ENCODE peak calls at places on chromosomes 5 and 9, in five cellular contexts. U, D, N, Z and M are unnamed samples. For H3K4me1 and H3K36me3, the result is how much of the 10 kb centered on the place peaks cover.

GRCh38 chr5:15575566-15576195 is 75.7 kb downstream of the FBXL7 start:
- DNase-seq in D (no peak), U (no peak), Z (no peak), N (no peak), M (no peak)

GRCh38 chr9:108565651-108566378 is 290.0 kb downstream of the ACTL7B start:
- DNase-seq in N (peak), Z (peak), U (peak), D (peak), M (peak)

GRCh38 chr5:14173419-14174234 is 30.5 kb downstream of the TRIO start:
- DNase-seq in D (peak), U (no peak), Z (no peak), N (no peak), M (no peak)

GRCh38 chr9:131585375-131585774 is 40.1 kb downstream of the PRRT1B start:
- DNase-seq in N (no peak), D (no peak), Z (no peak), U (no peak), M (no peak)

GRCh38 chr5:174801798-174802197 is 77.4 kb downstream of the MSX2 start:
- DNase-seq in Z (no peak), U (no peak), D (no peak), N (no peak), M (no peak)

GRCh38 chr5:65769539-65769938 is 47.5 kb downstream of the NLN start:
- DNase-seq in U (no peak), Z (no peak), D (peak), N (peak), M (no peak)

GRCh38 chr9:36485647-36486453 is 85.8 kb upstream of the RNF38 start:
- DNase-seq in U (peak), D (peak), Z (peak), N (no peak), M (peak)

GRCh38 chr5:30871191-30871590 is 322.3 kb upstream of the CDH6 start:
- DNase-seq in U (no peak), N (no peak), D (no peak), Z (no peak), M (no peak)

GRCh38 chr9:94936411-94936810 is 209.9 kb downstream of the AOPEP start:
- DNase-seq in N (no peak), D (no peak), U (no peak), Z (no peak), M (peak)

GRCh38 chr9:121757286-121757595 is 105.8 kb downstream of the DAB2IP start:
- DNase-seq in U (no peak), Z (no peak), N (no peak), D (no peak), M (no peak)

GRCh38 chr9:82035332-82035731 is 46.8 kb downstream of the SPATA31D1 start:
- DNase-seq in Z (no peak), D (no peak), U (no peak), N (no peak), M (no peak)

GRCh38 chr5:142420521-142420920 is 95.7 kb upstream of the SPRY4 start:
- DNase-seq in N (no peak), Z (no peak), U (no peak), D (no peak), M (no peak)

GRCh38 chr5:134209477-134210240 is 16.2 kb downstream of the PPP2CA start:
- DNase-seq in N (no peak), D (no peak), U (no peak), Z (no peak), M (no peak)

GRCh38 chr9:115264333-115264732 is 146.4 kb upstream of the TNC start:
- DNase-seq in N (no peak), D (no peak), U (no peak), Z (no peak), M (no peak)

GRCh38 chr5:138722518-138722917 is 30.7 kb upstream of the CTNNA1 start:
- DNase-seq in U (no peak), N (no peak), Z (no peak), D (no peak), M (no peak)

GRCh38 chr5:37859805-37860204 is 20.0 kb upstream of the GDNF start:
- DNase-seq in U (no peak), Z (no peak), N (no peak), D (no peak), M (no peak)

GRCh38 chr5:139408191-139408590 is 4.3 kb upstream of the SPATA24 start:
- DNase-seq in N (no peak), Z (no peak), U (no peak), D (no peak), M (no peak)

GRCh38 chr9:130453487-130453886 is 8.7 kb downstream of the ASS1 start:
- DNase-seq in U (no peak), Z (no peak), N (no peak), D (peak), M (peak)

GRCh38 chr5:82364497-82364896 is 86.3 kb upstream of the RPS23 start:
- DNase-seq in Z (no peak), U (no peak), N (no peak), D (peak), M (no peak)

GRCh38 chr5:167853421-167853820 is 438.0 kb upstream of the WWC1 start:
- DNase-seq in N (no peak), Z (no peak), U (no peak), D (no peak), M (no peak)

GRCh38 chr5:167710444-167711025 is 580.9 kb upstream of the WWC1 start:
- DNase-seq in N (no peak), Z (no peak), D (no peak), U (no peak), M (no peak)

GRCh38 chr9:113577525-113578261 is 114.2 kb downstream of the RGS3 start:
- DNase-seq in Z (peak), U (no peak), D (peak), N (no peak), M (no peak)

GRCh38 chr5:139181835-139182452 is 16.2 kb downstream of the SIL1 start:
- DNase-seq in U (no peak), D (no peak), N (peak), Z (no peak), M (no peak)

GRCh38 chr5:95664204-95664786 is 17.7 kb downstream of the RFESD start:
- DNase-seq in U (no peak), N (peak), D (peak), Z (peak), M (no peak)

GRCh38 chr5:127887282-127887681 is 184.1 kb downstream of the CCDC192 start:
- DNase-seq in D (peak), U (no peak), Z (no peak), N (no peak), M (no peak)

GRCh38 chr5:181170996-181171395 is 23.6 kb downstream of the OR2V2 start:
- DNase-seq in U (no peak), N (no peak), Z (no peak), D (no peak), M (no peak)

GRCh38 chr9:112241491-112241890 is 66.4 kb upstream of the SUSD1 start:
- DNase-seq in Z (no peak), N (no peak), D (no peak), U (no peak), M (no peak)

GRCh38 chr9:131420913-131421312 is 27.0 kb downstream of the PRRC2B start:
- DNase-seq in N (no peak), D (no peak), U (peak), Z (no peak), M (no peak)

GRCh38 chr5:30572279-30572678 is 621.2 kb upstream of the CDH6 start:
- DNase-seq in D (no peak), N (no peak), Z (no peak), U (no peak), M (no peak)

GRCh38 chr5:142984016-142984415 is 213.8 kb downstream of the ARHGAP26 start:
- DNase-seq in N (no peak), Z (no peak), U (no peak), D (no peak), M (no peak)

GRCh38 chr9:71506821-71507220 is 261.5 kb downstream of the CEMIP2 start:
- DNase-seq in D (no peak), U (no peak), Z (no peak), N (no peak), M (no peak)

GRCh38 chr5:135476615-135477493 is 24.7 kb upstream of the TIFAB start:
- DNase-seq in Z (no peak), U (no peak), D (no peak), N (no peak), M (no peak)

GRCh38 chr5:57414857-57415256 is 67.8 kb downstream of the ACTBL2 start:
- DNase-seq in Z (no peak), U (no peak), N (no peak), D (no peak), M (no peak)

GRCh38 chr9:110115868-110116542 is 92.0 kb downstream of the C9orf152 start:
- DNase-seq in N (no peak), U (no peak), D (no peak), Z (no peak), M (no peak)

GRCh38 chr5:145568581-145568980 is 266.6 kb downstream of the PRELID2 start:
- DNase-seq in U (no peak), D (peak), N (no peak), Z (no peak), M (no peak)

GRCh38 chr9:5670079-5670478 is 41.2 kb downstream of the RIC1 start:
- DNase-seq in N (no peak), D (no peak), U (no peak), Z (no peak), M (no peak)

GRCh38 chr9:1837453-1838084 is 177.6 kb upstream of the SMARCA2 start:
- DNase-seq in D (no peak), U (peak), Z (no peak), N (no peak), M (no peak)

GRCh38 chr5:93892481-93892880 is 151.1 kb upstream of the POU5F2 start:
- DNase-seq in N (no peak), D (no peak), Z (no peak), U (no peak), M (no peak)

DNA sequence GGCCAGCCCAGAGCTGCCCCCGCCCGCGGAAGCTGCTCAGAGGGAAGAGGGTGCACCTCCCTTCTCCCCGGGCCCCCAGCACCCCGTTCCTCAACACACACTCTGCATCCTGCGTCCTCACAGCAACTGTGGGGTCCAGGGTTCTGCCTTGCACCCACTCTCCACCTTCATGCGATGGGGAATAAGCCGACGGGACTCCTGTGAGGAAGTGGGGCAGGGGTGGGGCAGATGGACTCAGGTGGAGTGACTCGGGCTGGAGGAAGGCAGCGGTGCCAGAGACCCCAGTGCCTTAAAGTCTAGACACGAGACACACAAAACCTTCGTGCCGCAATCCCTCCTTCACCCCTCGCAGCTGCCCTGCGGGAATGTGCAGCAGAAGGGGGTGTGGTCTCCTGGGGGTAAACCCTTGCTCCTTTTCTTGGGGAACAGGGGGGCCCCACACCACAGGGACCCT is 8.6 kb downstream of the BRD3 start:
- DNase-seq in U (no peak), D (no peak), N (no peak), Z (peak), M (no peak)
- H3K4me1 ChIP-seq in U (half or more), D (under half), N (under half), Z (under half), M (half or more)

DNA sequence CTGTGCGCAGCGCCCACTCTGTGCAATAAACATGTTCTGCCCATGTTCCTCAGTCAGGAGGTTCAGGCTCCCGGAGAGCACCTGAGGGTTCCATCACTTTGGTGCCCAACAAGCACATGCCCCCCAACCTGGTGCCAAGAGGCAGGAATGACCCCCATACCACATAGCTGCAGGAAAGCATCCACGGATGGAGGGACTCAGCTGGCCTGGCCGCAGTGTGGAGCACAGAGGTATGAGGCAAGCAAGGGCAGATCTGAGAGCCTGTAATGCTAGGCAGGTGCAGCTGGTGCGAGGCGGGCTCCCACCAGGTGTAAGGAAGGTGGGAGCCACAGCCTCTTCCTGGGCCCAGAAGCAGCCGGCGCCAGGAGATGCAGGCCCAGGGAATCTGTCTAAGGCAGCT is 4.3 kb upstream of the MRNIP start:
- DNase-seq in D (no peak), U (no peak), Z (no peak), N (no peak), M (no peak)
- H3K36me3 ChIP-seq in D (under half), U (under half), Z (under half), N (under half), M (under half)

GRCh38 chr9:98986866-98987653 is 43.4 kb downstream of the COL15A1 start:
- DNase-seq in Z (peak), U (no peak), N (no peak), D (no peak), M (peak)

GRCh38 chr9:98991981-98992884 is 48.5 kb downstream of the COL15A1 start:
- DNase-seq in Z (no peak), D (no peak), U (no peak), N (no peak), M (no peak)

GRCh38 chr9:98990181-98990870 is 46.6 kb downstream of the COL15A1 start:
- DNase-seq in D (no peak), Z (no peak), N (no peak), U (no peak), M (no peak)

GRCh38 chr9:98992885-98993569 is 49.3 kb downstream of the COL15A1 start:
- DNase-seq in N (no peak), U (no peak), Z (no peak), D (no peak), M (no peak)

GRCh38 chr9:98989036-98990000 is 45.6 kb downstream of the COL15A1 start:
- DNase-seq in D (no peak), N (peak), U (no peak), Z (peak), M (peak)
- H3K4me1 ChIP-seq in D (under half), N (under half), U (under half), Z (half or more), M (under half)

GRCh38 chr5:126819253-126819652 is 42.3 kb downstream of the LMNB1 start:
- DNase-seq in D (no peak), U (no peak), Z (no peak), N (no peak), M (no peak)
- H3K36me3 ChIP-seq in D (under half), U (under half), Z (under half), N (half or more), M (under half)

GRCh38 chr5:115460476-115460875 is 84.1 kb downstream of the FEM1C start:
- DNase-seq in Z (no peak), N (peak), D (peak), U (no peak), M (no peak)
- H3K4me1 ChIP-seq in Z (under half), N (half or more), D (under half), U (under half), M (under half)

GRCh38 chr9:97651646-97652045 is 18.0 kb downstream of the NCBP1 start:
- DNase-seq in Z (no peak), D (peak), N (no peak), U (no peak), M (no peak)
- H3K36me3 ChIP-seq in Z (half or more), D (under half), N (half or more), U (under half), M (under half)